ENCODE peak calls at places on chromosomes 2 and 18, in nine cellular contexts. One of them, this sample, is unnamed. For H3K27me3 and H3K4me1, the result is how much of the 10 kb centered on the place peaks cover.

GRCh38 chr2:15435474-15435873 is 125.7 kb downstream of the NBAS start:
- DNase-seq in stomach: no peak
- DNase-seq in neural progenitor cell: no peak
- DNase-seq in HepG2: peak
- DNase-seq in fibroblast of lung: peak
- DNase-seq in foreskin keratinocyte: no peak
- DNase-seq in astrocyte: peak
- DNase-seq in psoas muscle: no peak
- DNase-seq in GM23248: no peak
- DNase-seq in this sample: peak

GRCh38 chr2:177335917-177336450 is 56.6 kb upstream of the AGPS start:
- DNase-seq in neural progenitor cell: no peak
- DNase-seq in HepG2: no peak
- DNase-seq in astrocyte: peak
- DNase-seq in stomach: no peak
- DNase-seq in GM23248: peak
- DNase-seq in psoas muscle: no peak
- DNase-seq in fibroblast of lung: peak
- DNase-seq in foreskin keratinocyte: no peak
- DNase-seq in this sample: no peak

GRCh38 chr2:116733699-116734098 is 1080.8 kb upstream of the DDX18 start:
- DNase-seq in astrocyte: peak
- DNase-seq in fibroblast of lung: peak
- DNase-seq in HepG2: no peak
- DNase-seq in psoas muscle: no peak
- DNase-seq in GM23248: no peak
- DNase-seq in foreskin keratinocyte: no peak
- DNase-seq in neural progenitor cell: no peak
- DNase-seq in stomach: no peak
- DNase-seq in this sample: no peak

GRCh38 chr2:205629021-205629817 is 53.1 kb upstream of the NRP2 start:
- DNase-seq in GM23248: no peak
- DNase-seq in psoas muscle: no peak
- DNase-seq in stomach: no peak
- DNase-seq in neural progenitor cell: no peak
- DNase-seq in HepG2: no peak
- DNase-seq in foreskin keratinocyte: no peak
- DNase-seq in fibroblast of lung: no peak
- DNase-seq in astrocyte: no peak
- DNase-seq in this sample: no peak

GRCh38 chr18:50559750-50560680 is at the start of gene MAPK4:
- DNase-seq in fibroblast of lung: peak
- DNase-seq in HepG2: no peak
- DNase-seq in astrocyte: peak
- DNase-seq in psoas muscle: peak
- DNase-seq in neural progenitor cell: peak
- DNase-seq in stomach: peak
- DNase-seq in foreskin keratinocyte: no peak
- DNase-seq in GM23248: peak
- DNase-seq in this sample: peak

GRCh38 chr2:19358242-19359020 is at the start of gene OSR1:
- DNase-seq in stomach: peak
- DNase-seq in astrocyte: peak
- DNase-seq in HepG2: peak
- DNase-seq in fibroblast of lung: peak
- DNase-seq in neural progenitor cell: peak
- DNase-seq in foreskin keratinocyte: no peak
- DNase-seq in psoas muscle: peak
- DNase-seq in GM23248: peak
- DNase-seq in this sample: no peak

GRCh38 chr18:3340682-3341097 is 78.8 kb downstream of the MYL12B start:
- DNase-seq in stomach: no peak
- DNase-seq in astrocyte: no peak
- DNase-seq in psoas muscle: no peak
- DNase-seq in HepG2: no peak
- DNase-seq in GM23248: peak
- DNase-seq in fibroblast of lung: no peak
- DNase-seq in neural progenitor cell: no peak
- DNase-seq in foreskin keratinocyte: no peak
- DNase-seq in this sample: peak

GRCh38 chr2:26299488-26300092 is 46.4 kb upstream of the SELENOI start:
- DNase-seq in psoas muscle: no peak
- DNase-seq in GM23248: peak
- DNase-seq in HepG2: peak
- DNase-seq in stomach: peak
- DNase-seq in astrocyte: peak
- DNase-seq in foreskin keratinocyte: peak
- DNase-seq in neural progenitor cell: peak
- DNase-seq in fibroblast of lung: peak
- DNase-seq in this sample: peak

GRCh38 chr18:76441668-76442412 is 53.2 kb downstream of the ZNF516 start:
- DNase-seq in HepG2: no peak
- DNase-seq in stomach: no peak
- DNase-seq in psoas muscle: no peak
- DNase-seq in astrocyte: no peak
- DNase-seq in GM23248: no peak
- DNase-seq in neural progenitor cell: no peak
- DNase-seq in foreskin keratinocyte: no peak
- DNase-seq in fibroblast of lung: no peak
- DNase-seq in this sample: no peak

GRCh38 chr2:152367547-152368250 is 32.7 kb downstream of the FMNL2 start:
- DNase-seq in GM23248: no peak
- DNase-seq in foreskin keratinocyte: no peak
- DNase-seq in astrocyte: no peak
- DNase-seq in neural progenitor cell: no peak
- DNase-seq in psoas muscle: no peak
- DNase-seq in HepG2: no peak
- DNase-seq in stomach: no peak
- DNase-seq in fibroblast of lung: no peak
- DNase-seq in this sample: no peak

GRCh38 chr2:85580206-85580605 is 2.8 kb downstream of the VAMP8 start:
- DNase-seq in psoas muscle: peak
- DNase-seq in GM23248: no peak
- DNase-seq in HepG2: no peak
- DNase-seq in foreskin keratinocyte: no peak
- DNase-seq in neural progenitor cell: no peak
- DNase-seq in stomach: no peak
- DNase-seq in astrocyte: no peak
- DNase-seq in fibroblast of lung: no peak
- DNase-seq in this sample: no peak

DNA sequence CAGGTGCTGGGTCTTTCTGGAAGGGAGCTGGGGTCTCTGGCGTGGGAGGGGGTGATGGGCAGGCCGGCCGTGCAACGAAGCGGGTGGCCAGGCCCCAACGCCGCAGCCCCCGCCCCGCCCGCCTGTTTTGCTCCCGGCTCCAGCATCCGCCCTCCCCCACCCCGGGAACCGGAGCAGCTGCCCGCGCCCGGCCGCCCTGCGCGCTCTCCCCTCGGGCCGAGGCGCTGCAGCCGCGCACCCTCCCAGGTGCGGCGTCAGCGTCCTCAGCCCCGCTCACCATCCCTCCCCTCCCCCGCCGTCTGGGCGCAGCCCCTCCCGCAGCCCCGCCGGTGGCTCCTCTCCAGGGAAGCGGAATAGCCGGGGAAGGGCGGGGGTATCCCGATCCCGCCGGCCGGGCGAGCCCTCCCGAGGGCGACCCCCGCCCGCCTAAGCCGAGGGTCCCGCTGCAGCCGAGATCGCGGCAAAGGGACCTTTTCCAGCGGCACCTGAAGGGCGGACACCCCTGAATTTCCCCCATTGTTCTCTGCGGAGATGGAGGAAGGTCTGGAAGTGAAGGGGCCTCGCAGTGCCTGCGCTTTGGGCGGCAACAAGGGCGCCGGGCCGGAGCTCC is 510 bp downstream of the KIF1A start:
- DNase-seq in neural progenitor cell: peak
- DNase-seq in foreskin keratinocyte: no peak
- DNase-seq in astrocyte: no peak
- DNase-seq in stomach: peak
- DNase-seq in GM23248: no peak
- DNase-seq in HepG2: no peak
- DNase-seq in psoas muscle: no peak
- DNase-seq in fibroblast of lung: no peak
- DNase-seq in this sample: no peak
- H3K27me3 ChIP-seq in neural progenitor cell: half or more
- H3K27me3 ChIP-seq in foreskin keratinocyte: half or more
- H3K27me3 ChIP-seq in astrocyte: under half
- H3K27me3 ChIP-seq in stomach: under half
- H3K27me3 ChIP-seq in GM23248: half or more
- H3K27me3 ChIP-seq in HepG2: under half
- H3K27me3 ChIP-seq in psoas muscle: under half
- H3K27me3 ChIP-seq in fibroblast of lung: under half
- H3K27me3 ChIP-seq in this sample: under half

GRCh38 chr2:213243189-213244044 is 40.8 kb upstream of the SPAG16 start:
- DNase-seq in stomach: no peak
- DNase-seq in GM23248: no peak
- DNase-seq in fibroblast of lung: no peak
- DNase-seq in HepG2: no peak
- DNase-seq in astrocyte: no peak
- DNase-seq in psoas muscle: no peak
- DNase-seq in neural progenitor cell: no peak
- DNase-seq in foreskin keratinocyte: no peak
- DNase-seq in this sample: no peak
- H3K4me1 ChIP-seq in stomach: under half
- H3K4me1 ChIP-seq in GM23248: under half
- H3K4me1 ChIP-seq in fibroblast of lung: under half
- H3K4me1 ChIP-seq in HepG2: under half
- H3K4me1 ChIP-seq in astrocyte: under half
- H3K4me1 ChIP-seq in psoas muscle: under half
- H3K4me1 ChIP-seq in neural progenitor cell: under half
- H3K4me1 ChIP-seq in foreskin keratinocyte: under half
- H3K4me1 ChIP-seq in this sample: under half

GRCh38 chr2:396903-397302 is 109.0 kb upstream of the ALKAL2 start:
- DNase-seq in foreskin keratinocyte: no peak
- DNase-seq in GM23248: no peak
- DNase-seq in psoas muscle: no peak
- DNase-seq in astrocyte: no peak
- DNase-seq in fibroblast of lung: no peak
- DNase-seq in HepG2: no peak
- DNase-seq in neural progenitor cell: no peak
- DNase-seq in stomach: no peak
- DNase-seq in this sample: no peak

GRCh38 chr2:393711-394696 is 106.1 kb upstream of the ALKAL2 start:
- DNase-seq in neural progenitor cell: no peak
- DNase-seq in stomach: no peak
- DNase-seq in psoas muscle: no peak
- DNase-seq in GM23248: peak
- DNase-seq in HepG2: no peak
- DNase-seq in fibroblast of lung: peak
- DNase-seq in foreskin keratinocyte: peak
- DNase-seq in astrocyte: peak
- DNase-seq in this sample: peak

GRCh38 chr2:392921-393270 is 105.0 kb upstream of the ALKAL2 start:
- DNase-seq in stomach: no peak
- DNase-seq in HepG2: no peak
- DNase-seq in astrocyte: no peak
- DNase-seq in GM23248: no peak
- DNase-seq in fibroblast of lung: no peak
- DNase-seq in neural progenitor cell: no peak
- DNase-seq in foreskin keratinocyte: no peak
- DNase-seq in psoas muscle: no peak
- DNase-seq in this sample: no peak

GRCh38 chr2:397561-398325 is 109.9 kb upstream of the ALKAL2 start:
- DNase-seq in psoas muscle: no peak
- DNase-seq in astrocyte: no peak
- DNase-seq in foreskin keratinocyte: no peak
- DNase-seq in neural progenitor cell: no peak
- DNase-seq in stomach: no peak
- DNase-seq in GM23248: no peak
- DNase-seq in fibroblast of lung: no peak
- DNase-seq in HepG2: no peak
- DNase-seq in this sample: no peak

GRCh38 chr2:395886-396285 is 108.0 kb upstream of the ALKAL2 start:
- DNase-seq in GM23248: no peak
- DNase-seq in HepG2: no peak
- DNase-seq in psoas muscle: no peak
- DNase-seq in astrocyte: no peak
- DNase-seq in fibroblast of lung: no peak
- DNase-seq in stomach: no peak
- DNase-seq in foreskin keratinocyte: no peak
- DNase-seq in neural progenitor cell: no peak
- DNase-seq in this sample: no peak
- H3K27ac ChIP-seq in GM23248: no peak
- H3K27ac ChIP-seq in HepG2: no peak
- H3K27ac ChIP-seq in psoas muscle: no peak
- H3K27ac ChIP-seq in astrocyte: no peak
- H3K27ac ChIP-seq in fibroblast of lung: no peak
- H3K27ac ChIP-seq in stomach: no peak
- H3K27ac ChIP-seq in foreskin keratinocyte: no peak
- H3K27ac ChIP-seq in neural progenitor cell: no peak
- H3K27ac ChIP-seq in this sample: no peak

DNA sequence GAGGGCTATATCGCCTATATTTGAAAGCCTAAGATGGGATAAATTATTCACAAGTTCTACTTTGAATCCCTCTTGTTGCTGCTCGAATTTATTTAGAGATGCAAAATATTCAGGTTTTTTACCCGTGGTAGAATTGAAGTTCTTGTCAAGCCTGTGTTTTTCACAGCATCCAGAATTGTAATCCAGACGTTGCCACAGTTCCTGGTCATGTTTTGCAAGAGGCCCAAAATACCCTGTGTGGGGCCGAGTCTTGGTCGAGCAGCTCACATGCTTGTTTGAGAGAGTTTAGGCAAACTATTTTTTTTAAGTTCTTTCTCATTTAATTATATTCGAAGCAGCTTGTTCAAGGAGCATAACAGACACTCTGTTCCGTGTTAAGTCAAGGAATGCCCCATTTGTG is 2.6 kb downstream of the SALL3 start:
- DNase-seq in HepG2: no peak
- DNase-seq in psoas muscle: no peak
- DNase-seq in astrocyte: no peak
- DNase-seq in foreskin keratinocyte: no peak
- DNase-seq in stomach: no peak
- DNase-seq in fibroblast of lung: peak
- DNase-seq in neural progenitor cell: peak
- DNase-seq in GM23248: no peak
- DNase-seq in this sample: no peak
- H3K27me3 ChIP-seq in HepG2: under half
- H3K27me3 ChIP-seq in psoas muscle: under half
- H3K27me3 ChIP-seq in astrocyte: under half
- H3K27me3 ChIP-seq in foreskin keratinocyte: half or more
- H3K27me3 ChIP-seq in stomach: under half
- H3K27me3 ChIP-seq in fibroblast of lung: under half
- H3K27me3 ChIP-seq in neural progenitor cell: half or more
- H3K27me3 ChIP-seq in GM23248: half or more
- H3K27me3 ChIP-seq in this sample: under half

This sample was measured in small intestine.